ENCODE peak calls at places on chromosomes 4 and X, in six cellular contexts. D is glutamatergic neuron, M is body of pancreas, C is dorsolateral prefrontal cortex, L is bronchial epithelial cell, O is cardiac fibroblast. G is an unnamed sample.

GRCh38 chr4:183506389-183506735 is 1.5 kb downstream of the ING2 start:
- DNase-seq in D (no peak), M (no peak), C (no peak), L (no peak), O (no peak), G (no peak)

GRCh38 chr4:15771419-15772058 is 6.6 kb upstream of the CD38 start:
- DNase-seq in D (no peak), M (no peak), C (no peak), L (no peak), O (no peak), G (no peak)

GRCh38 chr4:89283226-89283974 is 24.2 kb downstream of the GPRIN3 start:
- DNase-seq in D (no peak), M (peak), C (peak), L (peak), O (no peak), G (no peak)

GRCh38 chr4:130349745-130350144 is 1253.8 kb downstream of the C4orf33 start:
- DNase-seq in D (no peak), M (no peak), C (no peak), L (no peak), O (no peak), G (no peak)

GRCh38 chrX:155218777-155219176 is 2.5 kb downstream of the VBP1 start:
- DNase-seq in D (no peak), M (no peak), C (no peak), L (no peak), O (no peak), G (no peak)

GRCh38 chrX:146154191-146154590 is 336.6 kb downstream of the SLITRK2 start:
- DNase-seq in D (no peak), M (peak), C (no peak), L (no peak), O (no peak), G (no peak)

GRCh38 chr4:171142045-171142444 is 671.2 kb upstream of the GALNTL6 start:
- DNase-seq in D (no peak), M (no peak), C (no peak), L (no peak), O (no peak), G (no peak)

GRCh38 chrX:115226929-115227328 is 7.0 kb downstream of the LRCH2 start:
- DNase-seq in D (no peak), M (no peak), C (peak), L (peak), O (peak), G (no peak)

GRCh38 chr4:93827272-93827947 is 1.1 kb upstream of the ATOH1 start:
- DNase-seq in D (peak), M (no peak), C (no peak), L (no peak), O (no peak), G (no peak)

GRCh38 chr4:185425600-185426352 is at the start of gene UFSP2:
- DNase-seq in D (peak), M (peak), C (peak), L (peak), O (peak), G (peak)

GRCh38 chr4:55932489-55932888 is 16.3 kb upstream of the CEP135 start:
- DNase-seq in D (no peak), M (no peak), C (no peak), L (no peak), O (no peak), G (no peak)

GRCh38 chrX:109760241-109760921 is 27.3 kb upstream of the ACSL4 start:
- DNase-seq in D (no peak), M (no peak), C (no peak), L (no peak), O (no peak), G (no peak)

GRCh38 chrX:126770179-126770578 is 49.4 kb upstream of the PRR32 start:
- DNase-seq in D (no peak), M (no peak), C (no peak), L (peak), O (no peak), G (no peak)

GRCh38 chrX:111447298-111447697 is 35.3 kb upstream of the DCX start:
- DNase-seq in D (peak), M (peak), C (no peak), L (peak), O (no peak), G (no peak)

GRCh38 chr4:25065451-25065850 is 34.7 kb upstream of the LGI2 start:
- DNase-seq in D (no peak), M (no peak), C (no peak), L (no peak), O (no peak), G (no peak)

GRCh38 chr4:8905236-8905772 is 33.7 kb upstream of the HMX1 start:
- DNase-seq in D (peak), M (no peak), C (no peak), L (no peak), O (no peak), G (no peak)

GRCh38 chrX:71053217-71053621 is 14.9 kb downstream of the SNX12 start:
- DNase-seq in D (peak), M (peak), C (no peak), L (no peak), O (peak), G (no peak)

GRCh38 chrX:97310373-97310772 is 426.7 kb downstream of the RPA4 start:
- DNase-seq in D (no peak), M (no peak), C (no peak), L (peak), O (peak), G (no peak)

GRCh38 chr4:121736735-121737351 is 28.1 kb downstream of the SMIM43 start:
- DNase-seq in D (no peak), M (peak), C (peak), L (peak), O (peak), G (no peak)

GRCh38 chr4:121734576-121734975 is 30.4 kb downstream of the SMIM43 start:
- DNase-seq in D (no peak), M (no peak), C (no peak), L (no peak), O (no peak), G (no peak)

GRCh38 chr4:121728798-121729226 is 32.0 kb upstream of the ANXA5 start:
- DNase-seq in D (no peak), M (no peak), C (no peak), L (peak), O (peak), G (no peak)

GRCh38 chr4:121738780-121739547 is 26.0 kb downstream of the SMIM43 start:
- DNase-seq in D (no peak), M (no peak), C (no peak), L (no peak), O (peak), G (no peak)

GRCh38 chr4:121733942-121734341 is 31.0 kb downstream of the SMIM43 start:
- DNase-seq in D (no peak), M (no peak), C (no peak), L (no peak), O (no peak), G (no peak)
- TF ChIP-seq CTCF in D (no peak), M (no peak), C (no peak), L (no peak), O (no peak), G (no peak)

DNA sequence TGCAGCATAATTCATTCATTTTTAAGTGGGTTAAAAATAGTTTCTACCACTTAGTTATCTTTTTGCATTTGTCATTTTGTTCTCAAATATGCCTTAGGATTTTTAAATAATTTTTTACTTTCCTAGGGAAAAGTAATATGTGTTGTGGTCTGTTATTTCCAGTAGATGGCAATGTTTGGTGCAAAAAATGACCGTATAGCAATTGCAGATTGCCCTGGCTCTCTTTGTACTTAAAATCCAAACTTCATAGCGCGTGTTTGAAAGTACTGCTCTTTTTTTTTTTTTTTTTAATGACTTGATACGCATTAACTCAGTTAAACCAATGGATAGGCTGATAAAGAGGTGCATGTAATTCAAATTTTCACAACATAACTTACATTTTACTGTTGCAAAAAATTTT is 74.4 kb upstream of the RBMX start:
- DNase-seq in D (no peak), M (no peak), C (no peak), L (peak), O (peak), G (no peak)
- TF ChIP-seq CTCF in D (peak), M (peak), C (peak), L (peak), O (peak), G (peak)

GRCh38 chr4:99461623-99462401 is 26.7 kb upstream of the ADH7 start:
- DNase-seq in D (no peak), M (no peak), C (no peak), L (no peak), O (no peak), G (no peak)

GRCh38 chr4:99458911-99459447 is 23.8 kb upstream of the ADH7 start:
- DNase-seq in D (no peak), M (no peak), C (no peak), L (peak), O (no peak), G (no peak)

GRCh38 chr4:99457676-99458075 is 22.5 kb upstream of the ADH7 start:
- DNase-seq in D (no peak), M (no peak), C (no peak), L (peak), O (no peak), G (no peak)

GRCh38 chr4:99459546-99460042 is 24.5 kb upstream of the ADH7 start:
- DNase-seq in D (no peak), M (no peak), C (no peak), L (no peak), O (no peak), G (no peak)

DNA sequence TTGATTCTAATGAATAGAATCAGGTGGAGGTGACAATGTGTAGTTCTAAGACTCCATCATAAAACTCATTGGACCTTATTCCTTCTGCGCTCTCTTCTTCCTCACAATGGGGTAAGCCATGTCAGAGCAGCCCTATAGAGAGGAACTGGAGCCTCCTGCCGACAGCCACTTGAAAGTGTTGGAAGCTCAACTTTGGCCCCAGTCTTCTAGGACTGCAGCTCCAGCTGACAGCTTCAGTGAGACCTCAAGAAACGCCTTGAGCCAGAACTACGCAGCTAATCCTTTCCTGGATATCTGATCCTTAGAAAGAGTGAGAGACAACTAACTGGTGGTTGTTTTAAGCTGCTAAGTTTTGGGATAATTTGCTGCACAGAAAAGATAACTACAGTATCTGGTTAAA is 22.1 kb upstream of the ADH7 start:
- DNase-seq in D (no peak), M (no peak), C (no peak), L (peak), O (peak), G (no peak)
- TF ChIP-seq CTCF in D (no peak), M (no peak), C (no peak), L (peak), O (peak), G (no peak)

GRCh38 chrX:30593435-30594200 is 16.1 kb upstream of the TASL start:
- DNase-seq in D (no peak), M (peak), C (no peak), L (no peak), O (no peak), G (no peak)
- TF ChIP-seq CTCF in D (no peak), M (peak), C (no peak), L (no peak), O (no peak), G (no peak)

GRCh38 chr4:112766422-112766821 is 129.5 kb downstream of the LARP7 start:
- DNase-seq in D (peak), M (no peak), C (no peak), L (peak), O (peak), G (no peak)
- TF ChIP-seq CTCF in D (no peak), M (no peak), C (peak), L (peak), O (peak), G (peak)

GRCh38 chrX:69428216-69428615 is 75.9 kb upstream of the NALF2 start:
- DNase-seq in D (no peak), M (no peak), C (no peak), L (no peak), O (no peak), G (no peak)

GRCh38 chrX:69424910-69425309 is 79.2 kb upstream of the NALF2 start:
- DNase-seq in D (no peak), M (no peak), C (no peak), L (no peak), O (no peak), G (no peak)

GRCh38 chrX:69429339-69430014 is 74.6 kb upstream of the NALF2 start:
- DNase-seq in D (no peak), M (peak), C (no peak), L (no peak), O (no peak), G (no peak)

GRCh38 chrX:69424161-69424560 is 80.0 kb upstream of the NALF2 start:
- DNase-seq in D (no peak), M (no peak), C (no peak), L (peak), O (peak), G (no peak)
- TF ChIP-seq CTCF in D (peak), M (no peak), C (peak), L (no peak), O (peak), G (peak)

DNA sequence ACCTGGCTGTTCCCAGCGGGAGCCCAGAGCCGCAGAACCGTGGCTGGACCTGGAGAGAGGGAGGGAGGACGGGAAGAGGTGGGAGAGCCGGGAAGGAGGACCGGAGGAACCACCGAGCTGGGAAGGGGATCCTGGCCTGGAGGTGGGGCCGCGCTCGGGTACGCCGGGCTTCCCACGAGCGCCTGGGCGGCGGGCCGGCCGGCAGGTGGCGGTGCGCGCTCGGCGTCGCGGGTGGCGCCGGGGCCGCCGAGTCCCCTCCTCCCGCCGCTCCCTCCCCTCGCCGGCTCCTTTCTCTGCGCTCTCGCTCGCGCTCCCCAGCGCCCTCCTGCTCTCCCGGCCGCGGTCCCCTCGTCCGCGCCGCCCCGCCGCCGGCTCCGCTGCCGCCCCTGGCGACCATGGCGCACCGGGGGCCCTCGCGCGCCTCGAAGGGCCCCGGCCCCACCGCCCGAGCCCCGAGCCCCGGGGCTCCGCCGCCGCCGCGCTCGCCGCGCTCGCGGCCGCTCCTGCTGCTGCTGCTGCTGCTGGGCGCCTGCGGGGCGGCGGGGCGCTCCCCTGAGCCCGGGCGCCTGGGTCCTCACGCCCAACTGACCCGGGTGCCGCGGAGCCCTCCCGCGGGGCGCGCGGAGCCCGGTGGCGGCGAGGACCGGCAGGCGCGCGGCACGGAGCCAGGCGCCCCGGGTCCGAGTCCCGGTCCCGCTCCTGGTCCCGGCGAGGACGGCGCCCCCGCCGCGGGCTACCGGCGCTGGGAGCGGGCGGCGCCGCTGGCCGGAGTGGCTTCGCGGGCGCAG is at the start of gene SORCS2:
- DNase-seq in D (peak), M (peak), C (peak), L (no peak), O (peak), G (peak)
- TF ChIP-seq CTCF in D (peak), M (peak), C (peak), L (peak), O (peak), G (peak)

GRCh38 chr4:109826719-109827118 is 1.1 kb upstream of the RRH start:
- DNase-seq in D (no peak), M (no peak), C (no peak), L (peak), O (peak), G (no peak)
- TF ChIP-seq CTCF in D (peak), M (peak), C (peak), L (peak), O (peak), G (peak)

G was measured in type B pancreatic cell.